ENCODE peak calls at places on chromosomes 1 and 21, in four cellular contexts. One of them, this sample, is unnamed.

GRCh38 chr1:110674337-110675059 is at the start of gene KCNA3:
- DNase-seq in heart right ventricle: peak
- DNase-seq in iPS DF 6.9: peak
- DNase-seq in astrocyte of the spinal cord: no peak
- DNase-seq in this sample: peak

GRCh38 chr1:116375884-116376733 is 3.1 kb downstream of the ATP1A1 start:
- DNase-seq in iPS DF 6.9: no peak
- DNase-seq in astrocyte of the spinal cord: peak
- DNase-seq in heart right ventricle: peak
- DNase-seq in this sample: peak

GRCh38 chr21:33989440-33989839 is 73.8 kb upstream of the ATP5PO start:
- DNase-seq in heart right ventricle: no peak
- DNase-seq in astrocyte of the spinal cord: no peak
- DNase-seq in iPS DF 6.9: no peak
- DNase-seq in this sample: no peak

GRCh38 chr1:45272943-45273342 is 53.8 kb upstream of the HPDL start:
- DNase-seq in iPS DF 6.9: no peak
- DNase-seq in heart right ventricle: no peak
- DNase-seq in astrocyte of the spinal cord: peak
- DNase-seq in this sample: no peak

GRCh38 chr1:71045463-71046028 is 2.1 kb downstream of the PTGER3 start:
- DNase-seq in astrocyte of the spinal cord: no peak
- DNase-seq in heart right ventricle: no peak
- DNase-seq in iPS DF 6.9: no peak
- DNase-seq in this sample: peak

GRCh38 chr1:224065455-224065854 is 48.5 kb upstream of the FBXO28 start:
- DNase-seq in iPS DF 6.9: no peak
- DNase-seq in heart right ventricle: no peak
- DNase-seq in astrocyte of the spinal cord: peak
- DNase-seq in this sample: no peak

GRCh38 chr1:94912263-94912986 is 14.5 kb downstream of the CNN3 start:
- DNase-seq in astrocyte of the spinal cord: no peak
- DNase-seq in heart right ventricle: no peak
- DNase-seq in iPS DF 6.9: no peak
- DNase-seq in this sample: no peak

GRCh38 chr1:107795471-107795870 is 169.5 kb downstream of the VAV3 start:
- DNase-seq in heart right ventricle: no peak
- DNase-seq in astrocyte of the spinal cord: no peak
- DNase-seq in iPS DF 6.9: no peak
- DNase-seq in this sample: no peak

GRCh38 chr1:111633736-111634135 is 14.1 kb downstream of the RAP1A start:
- DNase-seq in heart right ventricle: no peak
- DNase-seq in astrocyte of the spinal cord: no peak
- DNase-seq in iPS DF 6.9: no peak
- DNase-seq in this sample: no peak

GRCh38 chr1:94549706-94550105 is 8.1 kb upstream of the F3 start:
- DNase-seq in astrocyte of the spinal cord: no peak
- DNase-seq in heart right ventricle: no peak
- DNase-seq in iPS DF 6.9: no peak
- DNase-seq in this sample: no peak

GRCh38 chr1:157073944-157074685 is 25.5 kb downstream of the ETV3L start:
- DNase-seq in iPS DF 6.9: peak
- DNase-seq in astrocyte of the spinal cord: peak
- DNase-seq in heart right ventricle: peak
- DNase-seq in this sample: peak
- H3K4me3 ChIP-seq in iPS DF 6.9: no peak
- H3K4me3 ChIP-seq in astrocyte of the spinal cord: no peak
- H3K4me3 ChIP-seq in heart right ventricle: peak
- H3K4me3 ChIP-seq in this sample: no peak

GRCh38 chr21:44845418-44846200 is 27.7 kb upstream of the SUMO3 start:
- DNase-seq in heart right ventricle: peak
- DNase-seq in astrocyte of the spinal cord: peak
- DNase-seq in iPS DF 6.9: peak
- DNase-seq in this sample: peak

GRCh38 chr21:44846201-44846484 is 27.3 kb downstream of the PTTG1IP start:
- DNase-seq in heart right ventricle: no peak
- DNase-seq in astrocyte of the spinal cord: peak
- DNase-seq in iPS DF 6.9: no peak
- DNase-seq in this sample: no peak

GRCh38 chr21:44848821-44849521 is 24.5 kb downstream of the PTTG1IP start:
- DNase-seq in iPS DF 6.9: no peak
- DNase-seq in heart right ventricle: no peak
- DNase-seq in astrocyte of the spinal cord: no peak
- DNase-seq in this sample: peak

GRCh38 chr21:44847261-44848056 is 26.0 kb downstream of the PTTG1IP start:
- DNase-seq in astrocyte of the spinal cord: no peak
- DNase-seq in heart right ventricle: no peak
- DNase-seq in iPS DF 6.9: no peak
- DNase-seq in this sample: no peak

DNA sequence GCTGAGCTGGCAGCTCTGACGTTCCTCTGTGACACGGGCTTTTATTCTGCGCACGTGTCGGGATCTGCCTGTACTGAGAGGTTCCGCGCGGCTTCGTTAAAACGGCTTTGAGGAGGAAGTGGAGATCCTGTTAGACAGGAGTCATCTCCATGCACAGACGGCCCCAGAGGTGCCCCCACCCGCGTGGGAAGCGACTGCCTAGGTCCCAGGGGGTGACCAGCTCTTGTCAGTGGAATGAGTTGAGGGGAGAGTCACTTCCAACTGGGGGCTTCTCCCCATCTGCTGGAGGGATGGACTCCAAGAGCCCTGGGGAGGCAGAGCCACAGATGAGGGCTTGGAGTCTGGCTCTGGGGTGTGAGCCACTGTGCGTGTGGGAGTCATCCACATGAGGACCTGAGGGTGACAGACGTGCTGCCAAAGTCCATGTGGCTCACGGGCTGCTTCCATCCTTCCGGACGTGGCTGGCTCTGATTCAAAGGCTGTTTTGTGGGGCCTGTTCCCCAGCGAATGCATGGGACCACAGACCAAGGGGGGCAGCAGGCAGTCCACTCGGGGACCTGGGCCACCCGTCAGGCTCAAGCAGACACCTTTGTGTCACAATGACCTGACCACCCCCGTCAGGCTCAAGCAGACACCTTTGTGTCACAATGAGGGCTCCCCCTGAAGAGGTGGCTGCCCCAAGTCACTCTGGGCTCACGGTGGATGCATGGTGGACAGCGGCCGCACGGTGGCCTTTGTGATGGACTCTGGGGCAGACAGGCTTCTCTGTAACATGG is 26.8 kb downstream of the PTTG1IP start:
- DNase-seq in heart right ventricle: no peak
- DNase-seq in astrocyte of the spinal cord: no peak
- DNase-seq in iPS DF 6.9: no peak
- DNase-seq in this sample: peak
- H3K4me3 ChIP-seq in heart right ventricle: peak
- H3K4me3 ChIP-seq in astrocyte of the spinal cord: no peak
- H3K4me3 ChIP-seq in iPS DF 6.9: no peak
- H3K4me3 ChIP-seq in this sample: no peak

GRCh38 chr1:159922499-159923202 is 2.7 kb downstream of the TAGLN2 start:
- DNase-seq in astrocyte of the spinal cord: no peak
- DNase-seq in iPS DF 6.9: no peak
- DNase-seq in heart right ventricle: peak
- DNase-seq in this sample: peak
- H3K4me3 ChIP-seq in astrocyte of the spinal cord: peak
- H3K4me3 ChIP-seq in iPS DF 6.9: no peak
- H3K4me3 ChIP-seq in heart right ventricle: peak
- H3K4me3 ChIP-seq in this sample: no peak

DNA sequence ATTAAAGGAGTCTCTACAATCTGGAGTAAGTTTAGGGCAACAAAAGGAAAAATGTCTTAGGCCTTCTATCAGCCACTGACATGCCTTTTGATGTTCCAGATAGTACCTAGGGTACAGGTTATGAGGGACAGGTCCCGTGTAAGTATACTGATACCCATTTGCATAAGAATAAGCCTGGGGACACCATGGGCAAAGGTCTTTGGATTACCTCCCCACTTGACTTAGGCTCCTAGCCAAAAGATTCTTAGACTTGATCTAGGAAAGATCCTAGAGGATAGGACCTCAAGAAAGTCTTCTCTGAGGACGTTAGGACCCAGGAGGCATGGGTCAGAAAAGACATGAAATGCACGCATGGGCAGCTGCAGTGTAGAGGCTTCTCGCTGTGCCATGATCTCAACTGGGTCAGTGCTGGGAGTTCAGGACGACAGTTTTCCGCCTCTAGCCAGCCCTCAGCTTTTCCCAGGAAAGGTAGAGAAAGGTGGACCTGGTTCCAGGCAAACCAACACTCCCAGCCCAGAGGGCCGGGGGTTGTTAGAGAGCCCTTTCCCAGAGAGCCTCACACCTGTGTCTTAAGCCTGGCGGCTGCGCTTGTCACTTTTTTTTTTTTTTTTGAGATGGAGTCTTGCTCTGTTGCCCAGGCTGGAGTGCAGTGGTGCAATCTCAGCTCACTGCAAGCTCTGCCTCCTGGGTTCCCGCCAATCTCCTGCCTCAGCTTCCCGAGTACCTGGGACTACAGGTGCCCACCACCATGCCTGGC is 26.6 kb downstream of the MSTO1 start:
- DNase-seq in iPS DF 6.9: no peak
- DNase-seq in heart right ventricle: no peak
- DNase-seq in astrocyte of the spinal cord: no peak
- DNase-seq in this sample: no peak
- H3K4me3 ChIP-seq in iPS DF 6.9: no peak
- H3K4me3 ChIP-seq in heart right ventricle: peak
- H3K4me3 ChIP-seq in astrocyte of the spinal cord: no peak
- H3K4me3 ChIP-seq in this sample: no peak

DNA sequence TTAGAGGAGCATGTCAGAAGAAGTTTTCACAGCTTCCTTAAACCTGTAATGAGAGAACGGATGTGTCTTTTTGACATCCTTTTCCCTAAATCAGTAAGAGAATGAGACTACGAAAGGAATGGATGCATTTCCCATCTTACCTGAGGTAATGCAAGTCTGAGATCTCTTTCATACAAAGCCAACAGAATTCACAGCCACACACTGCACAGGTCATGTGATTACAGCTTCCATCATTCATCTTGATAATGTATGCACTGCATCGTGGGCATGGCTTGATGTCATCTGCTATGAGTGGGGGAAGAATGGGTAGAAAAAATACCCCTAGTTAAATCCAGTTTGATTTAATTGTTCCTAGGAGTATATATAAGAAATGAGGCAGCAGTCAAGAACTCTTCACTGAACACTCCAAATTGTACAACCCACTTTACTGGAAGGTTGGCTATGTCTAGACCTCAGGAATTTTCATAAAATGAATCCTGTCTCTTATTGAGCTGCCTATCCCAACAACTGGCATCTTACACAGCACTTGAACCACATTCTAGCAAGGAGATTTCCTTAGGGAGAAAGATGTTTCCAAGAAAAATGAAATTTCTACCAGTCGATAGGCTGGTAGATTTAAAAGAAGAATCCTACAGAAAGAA is 16.4 kb downstream of the RNF19B start:
- DNase-seq in iPS DF 6.9: no peak
- DNase-seq in heart right ventricle: no peak
- DNase-seq in astrocyte of the spinal cord: no peak
- DNase-seq in this sample: no peak
- H3K4me3 ChIP-seq in iPS DF 6.9: no peak
- H3K4me3 ChIP-seq in heart right ventricle: no peak
- H3K4me3 ChIP-seq in astrocyte of the spinal cord: no peak
- H3K4me3 ChIP-seq in this sample: no peak

DNA sequence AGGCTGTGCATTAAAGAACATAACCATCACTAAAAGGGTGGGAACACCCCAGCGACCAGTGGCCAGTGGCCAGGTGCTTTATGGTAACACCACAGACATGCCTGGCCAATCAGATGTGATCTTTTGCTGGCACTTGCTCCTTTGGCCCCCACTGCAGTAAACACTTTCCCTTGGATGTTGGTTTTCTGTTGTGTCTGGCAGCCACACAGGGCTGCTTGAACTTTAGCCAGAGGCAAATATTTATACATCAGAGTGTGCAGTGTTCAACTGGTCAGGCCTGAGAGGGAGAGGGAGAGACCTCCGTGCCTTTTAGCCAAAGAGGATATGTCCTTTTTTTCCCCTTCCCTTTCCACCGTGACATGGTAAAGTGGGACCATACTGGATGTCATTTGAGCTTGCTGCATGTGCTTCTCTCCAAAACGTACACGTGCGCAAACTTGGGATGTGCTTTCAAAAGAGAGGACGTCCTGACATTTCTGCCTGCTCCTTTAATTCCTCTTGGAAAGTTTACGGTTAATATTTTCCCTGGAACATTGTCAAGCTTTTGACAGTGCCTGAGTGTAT is 101.2 kb downstream of the NFIA start:
- DNase-seq in astrocyte of the spinal cord: peak
- DNase-seq in heart right ventricle: peak
- DNase-seq in iPS DF 6.9: no peak
- DNase-seq in this sample: peak
- H3K4me3 ChIP-seq in astrocyte of the spinal cord: peak
- H3K4me3 ChIP-seq in heart right ventricle: peak
- H3K4me3 ChIP-seq in iPS DF 6.9: no peak
- H3K4me3 ChIP-seq in this sample: peak

This sample was measured in aorta.